ENCODE peak calls at places on chromosome 1, in seven cellular contexts. W is retina; U is AG08396; E is stimulated activated CD4-positive, alpha-beta T cell treated with anti-CD3 and anti-CD28 coated beads, TNF-alpha, amount 100 ng/mL, for 48 hours; P is C1 segment of cervical spinal cord; H is cardiac muscle cell; D is osteocyte. R is an unnamed sample.

GRCh38 chr1:210129759-210130158 is 102.8 kb upstream of the SERTAD4 start:
- DNase-seq in H (no peak), P (no peak), E (no peak), U (no peak), D (no peak), W (no peak), R (no peak)

GRCh38 chr1:115713906-115714305 is 54.6 kb downstream of the CASQ2 start:
- DNase-seq in D (no peak), H (no peak), W (no peak), U (no peak), E (no peak), P (no peak), R (no peak)

GRCh38 chr1:16081636-16082035 is 8.2 kb upstream of the FAM131C start:
- DNase-seq in U (no peak), W (peak), H (no peak), D (no peak), E (no peak), P (no peak), R (no peak)

GRCh38 chr1:56185493-56185892 is 393.9 kb downstream of the PLPP3 start:
- DNase-seq in P (no peak), E (no peak), H (no peak), W (no peak), U (no peak), D (no peak), R (no peak)

GRCh38 chr1:54292015-54292739 is 92.2 kb downstream of the MRPL37 start:
- DNase-seq in U (no peak), P (no peak), D (no peak), H (no peak), E (no peak), W (no peak), R (no peak)

GRCh38 chr1:154923695-154924094 is 12.8 kb downstream of the PMVK start:
- DNase-seq in D (no peak), H (no peak), U (no peak), P (no peak), W (no peak), E (no peak), R (no peak)

GRCh38 chr1:154403300-154403943 is 1.7 kb upstream of the IL6R start:
- DNase-seq in U (no peak), P (no peak), W (no peak), E (no peak), H (no peak), D (no peak), R (no peak)

GRCh38 chr1:2921970-2922686 is 99.1 kb upstream of the ACTRT2 start:
- DNase-seq in P (no peak), D (no peak), U (no peak), E (peak), H (no peak), W (peak), R (no peak)

GRCh38 chr1:162136760-162137537 is 67.5 kb downstream of the NOS1AP start:
- DNase-seq in W (peak), P (no peak), U (peak), H (peak), E (no peak), D (no peak), R (peak)

GRCh38 chr1:54278941-54279422 is 79.0 kb downstream of the MRPL37 start:
- DNase-seq in W (no peak), E (no peak), H (peak), D (no peak), P (no peak), U (peak), R (no peak)

R was measured in hepatocyte.